ENCODE peak calls at places on chromosomes 13 and 19, in six cellular contexts. A is fibroblast of lung, I is colonic mucosa, V is GM23248, E is left lung, L is transverse colon. U is an unnamed sample.
A peak's percentile ranks its signal among the peaks of the same experiment; 100 is the strongest.

GRCh38 chr13:71880753-71881541 is 13.9 kb upstream of the DACH1 start:
- DNase-seq in A (peak; percentile 71), I (no peak), V (no peak), E (no peak), L (no peak), U (no peak)

GRCh38 chr19:2081873-2082810 is 14.0 kb downstream of the MOB3A start:
- DNase-seq in A (no peak), I (no peak), V (no peak), E (peak; percentile 83), L (peak; percentile 64), U (no peak)

GRCh38 chr19:23285948-23286347 is 35.8 kb upstream of the ZNF724 start:
- DNase-seq in A (no peak), I (no peak), V (no peak), E (no peak), L (no peak), U (no peak)

GRCh38 chr13:26971990-26972888 is 199.4 kb downstream of the USP12 start:
- DNase-seq in A (no peak), I (peak; percentile 85), V (peak; percentile 40), E (no peak), L (peak; percentile 80), U (peak; percentile 87)

GRCh38 chr19:15439821-15440641 is 9.7 kb downstream of the WIZ start:
- DNase-seq in A (no peak), I (no peak), V (no peak), E (peak; percentile 70), L (no peak), U (no peak)

GRCh38 chr19:23436944-23437343 is 41.7 kb upstream of the ZNF91 start:
- DNase-seq in A (no peak), I (no peak), V (no peak), E (no peak), L (no peak), U (no peak)

GRCh38 chr13:44322928-44323327 is 50.7 kb upstream of the SERP2 start:
- DNase-seq in A (no peak), I (no peak), V (no peak), E (no peak), L (no peak), U (no peak)

GRCh38 chr13:60431108-60431700 is 34.2 kb downstream of the TDRD3 start:
- DNase-seq in A (peak; percentile 58), I (no peak), V (peak; percentile 69), E (no peak), L (no peak), U (peak; percentile 75)

GRCh38 chr19:751501-752341 is 809 bp downstream of the MISP start:
- DNase-seq in A (peak; percentile 82), I (peak; percentile 91), V (peak; percentile 95), E (no peak), L (peak; percentile 91), U (peak; percentile 99)

GRCh38 chr19:10911579-10912363 is 16.7 kb downstream of the YIPF2 start:
- DNase-seq in A (no peak), I (no peak), V (no peak), E (no peak), L (no peak), U (no peak)

GRCh38 chr13:77975358-77976042 is 56.9 kb upstream of the EDNRB start:
- DNase-seq in A (no peak), I (no peak), V (no peak), E (no peak), L (no peak), U (no peak)

GRCh38 chr13:77979721-77980377 is 61.2 kb upstream of the EDNRB start:
- DNase-seq in A (peak; percentile 7), I (no peak), V (peak; percentile 17), E (no peak), L (no peak), U (no peak)

GRCh38 chr13:77985866-77986636 is 67.4 kb upstream of the EDNRB start:
- DNase-seq in A (no peak), I (no peak), V (peak; percentile 6), E (no peak), L (no peak), U (no peak)

GRCh38 chr13:77981191-77981925 is 62.7 kb upstream of the EDNRB start:
- DNase-seq in A (peak; percentile 23), I (no peak), V (peak; percentile 27), E (no peak), L (no peak), U (no peak)

GRCh38 chr13:77980592-77980991 is 62.0 kb upstream of the EDNRB start:
- DNase-seq in A (peak; percentile 80), I (no peak), V (peak; percentile 81), E (no peak), L (no peak), U (no peak)
- H3K27ac ChIP-seq in A (no peak overlapping the region), I (no peak overlapping the region), V (peak overlapping the region; percentile 50), E (peak overlapping the region; percentile 34), L (peak overlapping the region; percentile 35), U (no peak overlapping the region)

GRCh38 chr19:33219261-33219812 is 6.3 kb downstream of the SLC7A10 start:
- DNase-seq in A (peak; percentile 88), I (no peak), V (no peak), E (peak; percentile 51), L (no peak), U (no peak)
- H3K4me1 ChIP-seq in A (no peaks in the 10 kb centered on the region), I (no peaks in the 10 kb centered on the region), V (no peaks in the 10 kb centered on the region), E (no peaks in the 10 kb centered on the region), L (no peaks in the 10 kb centered on the region), U (no peaks in the 10 kb centered on the region)

GRCh38 chr19:13926715-13927114 is 11.5 kb downstream of the PODNL1 start:
- DNase-seq in A (no peak), I (no peak), V (no peak), E (no peak), L (no peak), U (no peak)
- H3K36me3 ChIP-seq in A (peaks cover 13% of the 10 kb centered on the region), I (no peaks in the 10 kb centered on the region), V (peaks cover 9% of the 10 kb centered on the region), E (peaks cover 85% of the 10 kb centered on the region), L (peaks cover 9% of the 10 kb centered on the region), U (peaks cover 16% of the 10 kb centered on the region)

DNA sequence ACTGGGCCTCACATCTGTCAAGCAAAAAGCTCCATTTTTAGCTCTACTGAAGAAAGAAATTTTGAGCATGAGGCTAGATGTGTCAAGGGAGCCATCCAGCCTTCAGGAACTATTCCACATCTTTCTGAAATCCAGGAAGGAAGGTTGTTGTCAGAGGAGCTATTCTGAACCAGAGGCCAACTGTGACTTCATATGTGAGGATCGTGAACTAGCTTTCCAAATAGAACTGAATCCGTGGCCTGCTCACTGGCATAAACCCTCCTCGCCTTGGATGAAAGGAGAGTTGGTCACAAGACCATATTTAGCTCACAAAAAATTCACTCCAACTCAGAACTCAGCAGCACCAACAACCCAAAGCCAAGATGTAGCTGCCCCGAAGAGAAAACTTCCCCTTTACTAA is 195.8 kb downstream of the FOXO1 start:
- DNase-seq in A (no peak), I (no peak), V (peak; percentile 56), E (no peak), L (no peak), U (no peak)
- H3K27ac ChIP-seq in A (no peak overlapping the region), I (no peak overlapping the region), V (no peak overlapping the region), E (no peak overlapping the region), L (no peak overlapping the region), U (no peak overlapping the region)

GRCh38 chr13:68784275-68784674 is 1323.4 kb upstream of the ATXN8OS start:
- DNase-seq in A (no peak), I (no peak), V (no peak), E (no peak), L (no peak), U (no peak)
- H3K4me1 ChIP-seq in A (no peaks in the 10 kb centered on the region), I (no peaks in the 10 kb centered on the region), V (no peaks in the 10 kb centered on the region), E (no peaks in the 10 kb centered on the region), L (no peaks in the 10 kb centered on the region), U (no peaks in the 10 kb centered on the region)

GRCh38 chr19:40244596-40244995 is 18.1 kb upstream of the CCNP start:
- DNase-seq in A (no peak), I (no peak), V (no peak), E (peak; percentile 53), L (no peak), U (no peak)

GRCh38 chr19:40240332-40240731 is 13.8 kb upstream of the CCNP start:
- DNase-seq in A (no peak), I (no peak), V (no peak), E (peak; percentile 24), L (no peak), U (no peak)

GRCh38 chr19:40241125-40241808 is 14.8 kb upstream of the CCNP start:
- DNase-seq in A (no peak), I (no peak), V (no peak), E (peak; percentile 10), L (no peak), U (no peak)

GRCh38 chr19:40241809-40242384 is 15.4 kb upstream of the CCNP start:
- DNase-seq in A (peak; percentile 77), I (no peak), V (no peak), E (peak; percentile 66), L (no peak), U (no peak)

GRCh38 chr19:40242480-40242879 is 16.0 kb upstream of the CCNP start:
- DNase-seq in A (no peak), I (no peak), V (no peak), E (peak; percentile 30), L (no peak), U (no peak)
- H3K36me3 ChIP-seq in A (peaks cover 8% of the 10 kb centered on the region), I (peaks cover 3% of the 10 kb centered on the region), V (peaks cover 10% of the 10 kb centered on the region), E (peaks cover 53% of the 10 kb centered on the region), L (no peaks in the 10 kb centered on the region), U (peaks cover 9% of the 10 kb centered on the region)

GRCh38 chr13:48411281-48412099 is 1.4 kb downstream of the LPAR6 start:
- DNase-seq in A (peak; percentile 21), I (peak; percentile 33), V (peak; percentile 48), E (no peak), L (no peak), U (peak; percentile 32)

GRCh38 chr13:48412100-48412556 is 785 bp downstream of the LPAR6 start:
- DNase-seq in A (peak; percentile 36), I (no peak), V (peak; percentile 51), E (no peak), L (no peak), U (peak; percentile 41)

GRCh38 chr13:48415516-48415915 is 2.6 kb upstream of the LPAR6 start:
- DNase-seq in A (no peak), I (no peak), V (no peak), E (no peak), L (no peak), U (no peak)

GRCh38 chr13:48414501-48414900 is 1.6 kb upstream of the LPAR6 start:
- DNase-seq in A (no peak), I (no peak), V (no peak), E (no peak), L (no peak), U (no peak)

DNA sequence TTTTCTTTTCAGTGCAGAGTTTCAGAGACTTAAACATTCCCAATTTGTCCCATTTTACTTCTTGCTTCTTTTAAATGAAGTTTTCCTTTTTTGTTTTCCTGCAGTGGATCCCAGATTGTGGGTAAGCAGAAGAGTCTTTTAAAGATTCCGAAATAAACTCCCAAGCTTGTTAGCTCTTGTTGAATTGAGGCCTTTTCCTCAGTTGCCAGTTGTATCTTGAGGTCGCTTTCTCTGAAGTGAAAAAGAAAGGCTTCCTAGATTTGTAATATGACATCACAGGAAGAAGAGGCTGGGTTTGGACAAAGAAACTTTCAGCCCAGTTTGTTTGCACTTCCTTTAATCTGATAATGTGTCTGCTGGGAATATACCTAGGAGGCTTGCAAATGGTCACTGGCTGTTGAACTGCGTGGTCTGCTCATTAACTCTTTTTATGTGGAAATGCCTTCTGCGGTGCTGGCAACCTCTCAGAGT is at the start of gene LPAR6:
- DNase-seq in A (peak; percentile 81), I (peak; percentile 42), V (peak; percentile 79), E (no peak), L (no peak), U (peak; percentile 62)
- H3K27ac ChIP-seq in A (peak within 1 kb of the TSS; percentile 67), I (peak within 1 kb of the TSS; percentile 70), V (peak within 1 kb of the TSS; percentile 83), E (peak within 1 kb of the TSS; percentile 76), L (peak within 1 kb of the TSS; percentile 79), U (peak within 1 kb of the TSS; percentile 76)

U was measured in small intestine.